ENCODE peak calls at places on chromosomes 16 and 17, in ten cellular contexts. F is transverse colon, A is endothelial cell of umbilical vein, P is stomach, O is SK-N-SH, U is breast epithelium, E is upper lobe of left lung, X is sigmoid colon, Q is HCT116, H is HL-60. W is an unnamed sample.

GRCh38 chr17:21377821-21378396 is 1.8 kb downstream of the KCNJ12 start:
- DNase-seq in F (no peak), A (no peak), P (no peak), O (peak; percentile 74), U (no peak), E (no peak), X (no peak), Q (no peak), H (no peak), W (no peak)

GRCh38 chr16:4675864-4676786 is 17.2 kb upstream of the NUDT16L1 start:
- DNase-seq in F (peak; percentile 46), A (no peak), P (no peak), O (no peak), U (no peak), E (no peak), X (no peak), Q (no peak), H (no peak), W (peak; percentile 80)

GRCh38 chr16:80122155-80122554 is 418.6 kb upstream of the DYNLRB2 start:
- DNase-seq in F (peak; percentile 18), A (no peak), P (no peak), O (peak; percentile 40), U (no peak), E (peak; percentile 21), X (peak; percentile 81), Q (no peak), H (no peak), W (no peak)

GRCh38 chr16:10314811-10315210 is 71.0 kb upstream of the ATF7IP2 start:
- DNase-seq in F (no peak), A (no peak), P (no peak), O (peak; percentile 8), U (no peak), E (no peak), X (no peak), Q (no peak), H (no peak), W (no peak)

GRCh38 chr16:89363621-89364393 is 126.6 kb downstream of the ANKRD11 start:
- DNase-seq in F (peak; percentile 51), A (peak; percentile 87), P (peak; percentile 56), O (peak; percentile 21), U (no peak), E (peak; percentile 84), X (no peak), Q (peak; percentile 76), H (no peak), W (no peak)

GRCh38 chr17:43372273-43372911 is 26.4 kb upstream of the ARL4D start:
- DNase-seq in F (peak; percentile 47), A (no peak), P (no peak), O (no peak), U (no peak), E (peak; percentile 50), X (peak; percentile 90), Q (no peak), H (peak; percentile 37), W (peak; percentile 84)

GRCh38 chr17:34116306-34116705 is 138.8 kb upstream of the CCL2 start:
- DNase-seq in F (no peak), A (no peak), P (no peak), O (no peak), U (no peak), E (no peak), X (no peak), Q (no peak), H (no peak), W (no peak)

GRCh38 chr17:73064084-73064938 is 28.2 kb downstream of the SLC39A11 start:
- DNase-seq in F (no peak), A (no peak), P (peak; percentile 34), O (peak; percentile 58), U (no peak), E (no peak), X (no peak), Q (no peak), H (no peak), W (no peak)

GRCh38 chr17:9928601-9929341 is 23.7 kb upstream of the RCVRN start:
- DNase-seq in F (no peak), A (no peak), P (no peak), O (peak; percentile 58), U (no peak), E (no peak), X (no peak), Q (peak; percentile 66), H (no peak), W (no peak)

GRCh38 chr17:65660078-65660477 is 98.6 kb upstream of the AXIN2 start:
- DNase-seq in F (no peak), A (no peak), P (no peak), O (no peak), U (no peak), E (no peak), X (no peak), Q (no peak), H (no peak), W (no peak)

GRCh38 chr17:61337247-61337812 is 62.3 kb upstream of the TBX2 start:
- DNase-seq in F (no peak), A (no peak), P (no peak), O (no peak), U (no peak), E (no peak), X (no peak), Q (no peak), H (no peak), W (no peak)

DNA sequence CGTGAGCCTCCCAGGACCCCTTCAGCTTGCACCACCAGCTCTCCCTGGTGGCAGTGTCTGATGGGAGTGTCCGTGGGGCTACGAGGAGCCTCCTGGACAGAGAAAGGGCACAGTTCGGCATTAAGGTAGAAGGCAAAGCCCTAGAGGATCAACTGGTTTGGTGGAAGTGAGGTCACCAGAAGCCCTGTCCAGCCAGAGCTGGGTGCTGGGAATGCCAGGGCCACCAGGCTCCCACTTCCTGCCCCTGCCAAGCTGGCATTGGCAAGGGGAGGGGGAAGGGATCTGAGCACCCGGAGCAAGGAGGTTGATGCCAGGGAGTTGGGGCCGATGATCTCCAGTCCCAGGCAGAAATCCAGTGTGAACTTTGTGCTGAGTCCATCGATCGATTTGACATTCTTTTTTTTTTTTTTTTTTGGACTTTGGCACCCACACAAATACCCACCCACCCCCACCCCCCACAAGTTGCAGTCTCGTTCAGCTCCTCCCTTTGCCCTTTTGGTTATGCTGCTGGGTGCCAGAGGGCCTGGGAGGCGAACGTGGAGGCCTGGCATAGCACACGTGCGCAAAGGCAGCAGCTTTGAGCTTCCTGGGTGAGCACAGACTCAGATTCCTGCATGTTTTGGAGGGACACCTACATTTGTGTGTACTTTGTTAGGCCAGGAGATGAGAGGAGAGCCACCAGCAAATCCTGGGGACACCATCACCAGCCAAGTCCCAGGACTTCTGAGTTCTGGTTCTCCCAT is 2.1 kb downstream of the NHERF1 start:
- DNase-seq in F (peak; percentile 66), A (no peak), P (peak; percentile 80), O (no peak), U (no peak), E (peak; percentile 65), X (no peak), Q (no peak), H (no peak), W (peak; percentile 76)
- H3K4me3 ChIP-seq in F (peak overlapping the region; percentile 86), A (no peak overlapping the region), P (peak overlapping the region; percentile 84), O (peak overlapping the region; percentile 97), U (peak overlapping the region; percentile 93), E (no peak overlapping the region), X (peak overlapping the region; percentile 77), Q (peak overlapping the region; percentile 90), H (peak overlapping the region; percentile 93), W (peak overlapping the region; percentile 95)

DNA sequence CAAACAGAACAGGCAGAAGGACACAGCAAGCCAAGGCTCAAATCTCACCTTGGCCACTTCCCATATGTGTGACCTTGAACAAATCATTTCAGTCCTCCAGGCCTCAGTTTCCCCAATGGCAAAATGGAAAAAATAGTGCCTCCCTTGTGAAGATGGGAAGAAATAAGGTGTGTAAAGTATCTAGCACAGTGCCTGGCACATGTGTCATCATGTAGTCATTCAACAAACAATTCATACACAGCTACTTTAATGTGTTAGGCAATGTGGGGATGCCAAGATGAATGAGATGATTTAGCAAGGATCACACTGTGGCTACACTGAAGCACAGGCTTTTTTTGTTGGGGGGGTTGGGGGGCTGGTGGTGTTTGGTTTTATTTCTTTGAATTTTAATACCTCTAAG is 13.3 kb downstream of the SRCIN1 start:
- DNase-seq in F (no peak), A (no peak), P (no peak), O (no peak), U (no peak), E (no peak), X (no peak), Q (no peak), H (no peak), W (no peak)
- TF ChIP-seq POLR2AphosphoS5 in F (no peak), A (no peak), P (no peak), O (no peak), U (no peak), E (no peak), X (no peak), Q (no peak), H (no peak), W (no peak)

DNA sequence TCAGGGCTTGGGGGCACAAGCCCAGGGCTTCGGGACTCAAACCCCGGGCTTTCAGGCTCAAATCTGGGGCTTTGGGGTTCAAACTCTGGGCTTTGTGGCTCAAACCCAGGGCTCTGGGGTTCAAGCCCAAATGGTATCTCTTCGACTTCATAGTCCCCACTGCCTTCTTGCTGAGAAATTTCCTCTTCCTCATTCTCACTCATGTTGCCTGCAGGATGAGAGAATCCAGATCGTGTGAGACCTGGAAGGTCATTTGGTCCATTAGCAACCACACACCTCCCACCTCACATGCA is 576 bp downstream of the ZNF768 start:
- DNase-seq in F (no peak), A (no peak), P (no peak), O (no peak), U (no peak), E (no peak), X (no peak), Q (no peak), H (no peak), W (no peak)
- H3K4me3 ChIP-seq in F (peak overlapping the region; percentile 84), A (peak overlapping the region; percentile 28), P (peak overlapping the region; percentile 76), O (peak overlapping the region; percentile 83), U (peak overlapping the region; percentile 76), E (peak overlapping the region; percentile 38), X (peak overlapping the region; percentile 61), Q (peak overlapping the region; percentile 77), H (peak overlapping the region; percentile 87), W (peak overlapping the region; percentile 95)

GRCh38 chr17:78485416-78486168 is 91.6 kb downstream of the DNAH17 start:
- DNase-seq in F (no peak), A (no peak), P (no peak), O (no peak), U (no peak), E (no peak), X (no peak), Q (no peak), H (no peak), W (no peak)

GRCh38 chr17:78486228-78486802 is 90.9 kb downstream of the DNAH17 start:
- DNase-seq in F (no peak), A (no peak), P (no peak), O (no peak), U (no peak), E (no peak), X (no peak), Q (no peak), H (no peak), W (no peak)

GRCh38 chr17:78488156-78488555 is 89.0 kb downstream of the DNAH17 start:
- DNase-seq in F (no peak), A (no peak), P (no peak), O (no peak), U (no peak), E (no peak), X (no peak), Q (no peak), H (no peak), W (no peak)

GRCh38 chr17:78486946-78487680 is 90.1 kb downstream of the DNAH17 start:
- DNase-seq in F (no peak), A (no peak), P (no peak), O (no peak), U (no peak), E (no peak), X (no peak), Q (no peak), H (no peak), W (no peak)

GRCh38 chr17:78484300-78485159 is 92.7 kb downstream of the DNAH17 start:
- DNase-seq in F (peak; percentile 51), A (peak; percentile 25), P (peak; percentile 31), O (no peak), U (no peak), E (peak; percentile 42), X (no peak), Q (peak; percentile 22), H (peak; percentile 27), W (peak; percentile 87)
- TF ChIP-seq POLR2AphosphoS5 in F (no peak), A (no peak), P (no peak), O (no peak), U (no peak), E (no peak), X (no peak), Q (peak; percentile 66), H (no peak), W (no peak)